ENCODE peak calls at places on chromosome 12, in seven cellular contexts. K is anterior cingulate cortex; N is HT1080; A is effector memory CD8-positive, alpha-beta T cell; G is ovary; S is pons; I is activated T-cell treated with anti-CD3 and anti-CD28 coated beads for 24 hours. X is an unnamed sample.

GRCh38 chr12:19894049-19894448 is 454.8 kb downstream of the AEBP2 start:
- DNase-seq in I (no peak), A (no peak), G (no peak), N (peak; percentile 18), S (no peak), K (no peak), X (no peak)

GRCh38 chr12:75836533-75836932 is 195.0 kb downstream of the PHLDA1 start:
- DNase-seq in S (no peak), G (no peak), I (no peak), A (no peak), K (no peak), N (no peak), X (no peak)

GRCh38 chr12:76290963-76291859 is 57.0 kb downstream of the BBS10 start:
- DNase-seq in S (no peak), K (no peak), A (no peak), G (no peak), I (no peak), N (no peak), X (no peak)

GRCh38 chr12:67811437-67812361 is 163.2 kb downstream of the DYRK2 start:
- DNase-seq in N (peak; percentile 91), S (no peak), K (no peak), G (no peak), A (no peak), I (no peak), X (no peak)

GRCh38 chr12:121580959-121581680 is at the start of gene KDM2B:
- DNase-seq in G (peak; percentile 42), N (no peak), K (peak; percentile 56), S (peak; percentile 81), I (no peak), A (no peak), X (peak; percentile 44)

GRCh38 chr12:57886590-57887363 is 40.2 kb upstream of the CTDSP2 start:
- DNase-seq in K (no peak), A (no peak), G (no peak), N (no peak), I (no peak), S (no peak), X (no peak)

GRCh38 chr12:66049538-66050282 is 80.8 kb downstream of the LLPH start:
- DNase-seq in N (no peak), S (no peak), I (no peak), K (no peak), G (no peak), A (no peak), X (no peak)

GRCh38 chr12:4107436-4107878 is 166.1 kb upstream of the CCND2 start:
- DNase-seq in K (no peak), S (peak; percentile 54), G (no peak), N (peak; percentile 42), I (peak; percentile 75), A (peak; percentile 69), X (no peak)

GRCh38 chr12:132305991-132306884 is 23.2 kb downstream of the GALNT9 start:
- DNase-seq in S (no peak), I (no peak), K (no peak), N (no peak), G (no peak), A (no peak), X (no peak)

GRCh38 chr12:48824905-48825304 is 6.6 kb downstream of the CACNB3 start:
- DNase-seq in G (no peak), A (no peak), N (no peak), I (no peak), K (no peak), S (no peak), X (no peak)

GRCh38 chr12:131833896-131834641 is 5.9 kb downstream of the MMP17 start:
- DNase-seq in A (no peak), I (no peak), K (no peak), S (peak; percentile 9), N (no peak), G (no peak), X (no peak)

GRCh38 chr12:53191096-53191884 is 10.6 kb upstream of the CSAD start:
- DNase-seq in S (no peak), K (no peak), I (no peak), G (no peak), A (no peak), N (no peak), X (no peak)

GRCh38 chr12:22529281-22530060 is 14.9 kb downstream of the C2CD5 start:
- DNase-seq in I (no peak), A (no peak), S (peak; percentile 28), K (no peak), N (peak; percentile 47), G (no peak), X (no peak)

GRCh38 chr12:128798543-128799341 is 25.0 kb downstream of the SLC15A4 start:
- DNase-seq in I (no peak), S (no peak), G (no peak), K (no peak), A (no peak), N (no peak), X (no peak)

GRCh38 chr12:57046392-57046791 is 3.5 kb downstream of the MYO1A start:
- DNase-seq in A (no peak), K (no peak), I (no peak), N (no peak), G (no peak), S (peak; percentile 53), X (no peak)

GRCh38 chr12:43662736-43663135 is 95.9 kb downstream of the PUS7L start:
- DNase-seq in N (no peak), G (no peak), K (no peak), I (no peak), S (no peak), A (no peak), X (no peak)

GRCh38 chr12:78490841-78491240 is 373.7 kb upstream of the SYT1 start:
- DNase-seq in N (no peak), K (no peak), I (no peak), G (no peak), A (no peak), S (no peak), X (no peak)

GRCh38 chr12:111451649-111452129 is 46.0 kb downstream of the SH2B3 start:
- DNase-seq in K (no peak), N (peak; percentile 70), G (no peak), A (peak; percentile 44), S (peak; percentile 91), I (no peak), X (peak; percentile 83)

GRCh38 chr12:11839093-11839641 is 189.7 kb downstream of the ETV6 start:
- DNase-seq in A (no peak), G (no peak), S (peak; percentile 84), N (peak; percentile 93), K (no peak), I (no peak), X (peak; percentile 14)